ENCODE peak calls at places on chromosomes 2 and 18, in four cellular contexts. One of them, this sample, is unnamed.

GRCh38 chr2:198518935-198519334 is 714.5 kb downstream of the PLCL1 start:
- DNase-seq in T-helper 1 cell: no peak
- DNase-seq in cardiac muscle cell: no peak
- DNase-seq in stimulated activated CD8-positive, alpha-beta memory T cell treated with anti-CD3 and anti-CD28 coated beads, Interleukin-2, amount 100 ng/mL, for 48 hours: no peak
- DNase-seq in this sample: no peak

GRCh38 chr18:58669731-58670379 is 1.4 kb upstream of the MALT1 start:
- DNase-seq in stimulated activated CD8-positive, alpha-beta memory T cell treated with anti-CD3 and anti-CD28 coated beads, Interleukin-2, amount 100 ng/mL, for 48 hours: no peak
- DNase-seq in cardiac muscle cell: no peak
- DNase-seq in T-helper 1 cell: no peak
- DNase-seq in this sample: no peak

GRCh38 chr2:24105816-24106215 is 17.3 kb downstream of the PFN4 start:
- DNase-seq in cardiac muscle cell: no peak
- DNase-seq in T-helper 1 cell: no peak
- DNase-seq in stimulated activated CD8-positive, alpha-beta memory T cell treated with anti-CD3 and anti-CD28 coated beads, Interleukin-2, amount 100 ng/mL, for 48 hours: no peak
- DNase-seq in this sample: no peak

GRCh38 chr2:127629637-127630036 is 16.3 kb upstream of the GPR17 start:
- DNase-seq in cardiac muscle cell: no peak
- DNase-seq in T-helper 1 cell: no peak
- DNase-seq in stimulated activated CD8-positive, alpha-beta memory T cell treated with anti-CD3 and anti-CD28 coated beads, Interleukin-2, amount 100 ng/mL, for 48 hours: no peak
- DNase-seq in this sample: no peak

GRCh38 chr18:13240060-13240725 is 21.6 kb downstream of the LDLRAD4 start:
- DNase-seq in cardiac muscle cell: no peak
- DNase-seq in stimulated activated CD8-positive, alpha-beta memory T cell treated with anti-CD3 and anti-CD28 coated beads, Interleukin-2, amount 100 ng/mL, for 48 hours: no peak
- DNase-seq in T-helper 1 cell: no peak
- DNase-seq in this sample: no peak

GRCh38 chr2:142100967-142101366 is 29.8 kb downstream of the LRP1B start:
- DNase-seq in stimulated activated CD8-positive, alpha-beta memory T cell treated with anti-CD3 and anti-CD28 coated beads, Interleukin-2, amount 100 ng/mL, for 48 hours: no peak
- DNase-seq in cardiac muscle cell: no peak
- DNase-seq in T-helper 1 cell: no peak
- DNase-seq in this sample: no peak

GRCh38 chr2:84823229-84823628 is 57.7 kb downstream of the TRABD2A start:
- DNase-seq in stimulated activated CD8-positive, alpha-beta memory T cell treated with anti-CD3 and anti-CD28 coated beads, Interleukin-2, amount 100 ng/mL, for 48 hours: no peak
- DNase-seq in cardiac muscle cell: no peak
- DNase-seq in T-helper 1 cell: no peak
- DNase-seq in this sample: no peak

GRCh38 chr2:77105008-77105407 is 417.2 kb downstream of the LRRTM4 start:
- DNase-seq in T-helper 1 cell: no peak
- DNase-seq in stimulated activated CD8-positive, alpha-beta memory T cell treated with anti-CD3 and anti-CD28 coated beads, Interleukin-2, amount 100 ng/mL, for 48 hours: no peak
- DNase-seq in cardiac muscle cell: no peak
- DNase-seq in this sample: no peak

GRCh38 chr18:74506405-74507119 is 10.4 kb downstream of the CNDP2 start:
- DNase-seq in cardiac muscle cell: no peak
- DNase-seq in T-helper 1 cell: no peak
- DNase-seq in stimulated activated CD8-positive, alpha-beta memory T cell treated with anti-CD3 and anti-CD28 coated beads, Interleukin-2, amount 100 ng/mL, for 48 hours: no peak
- DNase-seq in this sample: no peak